ENCODE peak calls at places on chromosomes 1 and 21, in five cellular contexts. One of them, this sample, is unnamed.

GRCh38 chr21:42097860-42098259 is 26.7 kb downstream of the UMODL1 start:
- DNase-seq in GM23338: no peak
- DNase-seq in endothelial cell: peak; percentile 25
- DNase-seq in activated effector memory CD4-positive, alpha-beta T cell treated with Interleukin-2 at 50 U/mL for 16 hours: no peak
- DNase-seq in erythroblast: no peak
- DNase-seq in this sample: no peak

GRCh38 chr1:43932786-43933385 is 715 bp upstream of the ARTN start:
- DNase-seq in GM23338: no peak
- DNase-seq in endothelial cell: no peak
- DNase-seq in activated effector memory CD4-positive, alpha-beta T cell treated with Interleukin-2 at 50 U/mL for 16 hours: no peak
- DNase-seq in erythroblast: no peak
- DNase-seq in this sample: no peak

GRCh38 chr1:21916447-21917240 is 20.5 kb downstream of the HSPG2 start:
- DNase-seq in GM23338: no peak
- DNase-seq in endothelial cell: no peak
- DNase-seq in activated effector memory CD4-positive, alpha-beta T cell treated with Interleukin-2 at 50 U/mL for 16 hours: no peak
- DNase-seq in erythroblast: peak; percentile 93
- DNase-seq in this sample: no peak

GRCh38 chr1:203629509-203630082 is 3.0 kb downstream of the ATP2B4 start:
- DNase-seq in GM23338: peak; percentile 74
- DNase-seq in endothelial cell: peak; percentile 71
- DNase-seq in activated effector memory CD4-positive, alpha-beta T cell treated with Interleukin-2 at 50 U/mL for 16 hours: peak; percentile 43
- DNase-seq in erythroblast: peak; percentile 38
- DNase-seq in this sample: peak; percentile 31

GRCh38 chr1:54888080-54888733 is 1.2 kb upstream of the DHCR24 start:
- DNase-seq in GM23338: peak; percentile 66
- DNase-seq in endothelial cell: no peak
- DNase-seq in activated effector memory CD4-positive, alpha-beta T cell treated with Interleukin-2 at 50 U/mL for 16 hours: no peak
- DNase-seq in erythroblast: no peak
- DNase-seq in this sample: no peak

GRCh38 chr1:22815421-22816062 is 104.9 kb downstream of the EPHB2 start:
- DNase-seq in GM23338: no peak
- DNase-seq in endothelial cell: no peak
- DNase-seq in activated effector memory CD4-positive, alpha-beta T cell treated with Interleukin-2 at 50 U/mL for 16 hours: no peak
- DNase-seq in erythroblast: no peak
- DNase-seq in this sample: no peak

GRCh38 chr1:163258181-163258580 is 55.5 kb upstream of the RGS5 start:
- DNase-seq in GM23338: no peak
- DNase-seq in endothelial cell: no peak
- DNase-seq in activated effector memory CD4-positive, alpha-beta T cell treated with Interleukin-2 at 50 U/mL for 16 hours: no peak
- DNase-seq in erythroblast: no peak
- DNase-seq in this sample: no peak

GRCh38 chr1:153697873-153698647 is 19.6 kb downstream of the NPR1 start:
- DNase-seq in GM23338: peak; percentile 66
- DNase-seq in endothelial cell: peak; percentile 73
- DNase-seq in activated effector memory CD4-positive, alpha-beta T cell treated with Interleukin-2 at 50 U/mL for 16 hours: no peak
- DNase-seq in erythroblast: peak; percentile 76
- DNase-seq in this sample: no peak

GRCh38 chr1:230171337-230172015 is 104.4 kb downstream of the GALNT2 start:
- DNase-seq in GM23338: no peak
- DNase-seq in endothelial cell: no peak
- DNase-seq in activated effector memory CD4-positive, alpha-beta T cell treated with Interleukin-2 at 50 U/mL for 16 hours: no peak
- DNase-seq in erythroblast: no peak
- DNase-seq in this sample: no peak

GRCh38 chr1:183653876-183654451 is 848 bp upstream of the APOBEC4 start:
- DNase-seq in GM23338: no peak
- DNase-seq in endothelial cell: no peak
- DNase-seq in activated effector memory CD4-positive, alpha-beta T cell treated with Interleukin-2 at 50 U/mL for 16 hours: no peak
- DNase-seq in erythroblast: no peak
- DNase-seq in this sample: no peak

GRCh38 chr1:232634086-232634485 is 4.2 kb upstream of the SIPA1L2 start:
- DNase-seq in GM23338: no peak
- DNase-seq in endothelial cell: no peak
- DNase-seq in activated effector memory CD4-positive, alpha-beta T cell treated with Interleukin-2 at 50 U/mL for 16 hours: no peak
- DNase-seq in erythroblast: no peak
- DNase-seq in this sample: no peak

GRCh38 chr1:172637522-172637921 is 21.4 kb upstream of the FASLG start:
- DNase-seq in GM23338: no peak
- DNase-seq in endothelial cell: no peak
- DNase-seq in activated effector memory CD4-positive, alpha-beta T cell treated with Interleukin-2 at 50 U/mL for 16 hours: no peak
- DNase-seq in erythroblast: no peak
- DNase-seq in this sample: no peak

GRCh38 chr1:111198836-111199235 is 1.6 kb downstream of the DENND2D start:
- DNase-seq in GM23338: no peak
- DNase-seq in endothelial cell: no peak
- DNase-seq in activated effector memory CD4-positive, alpha-beta T cell treated with Interleukin-2 at 50 U/mL for 16 hours: no peak
- DNase-seq in erythroblast: no peak
- DNase-seq in this sample: no peak

GRCh38 chr1:150613061-150613920 is 16.1 kb downstream of the ENSA start:
- DNase-seq in GM23338: no peak
- DNase-seq in endothelial cell: no peak
- DNase-seq in activated effector memory CD4-positive, alpha-beta T cell treated with Interleukin-2 at 50 U/mL for 16 hours: no peak
- DNase-seq in erythroblast: peak; percentile 36
- DNase-seq in this sample: no peak

GRCh38 chr21:34834307-34834706 is 165.5 kb downstream of the CLIC6 start:
- DNase-seq in GM23338: no peak
- DNase-seq in endothelial cell: no peak
- DNase-seq in activated effector memory CD4-positive, alpha-beta T cell treated with Interleukin-2 at 50 U/mL for 16 hours: no peak
- DNase-seq in erythroblast: no peak
- DNase-seq in this sample: no peak

GRCh38 chr1:55079651-55080050 is 40.3 kb downstream of the PCSK9 start:
- DNase-seq in GM23338: no peak
- DNase-seq in endothelial cell: no peak
- DNase-seq in activated effector memory CD4-positive, alpha-beta T cell treated with Interleukin-2 at 50 U/mL for 16 hours: no peak
- DNase-seq in erythroblast: no peak
- DNase-seq in this sample: no peak

GRCh38 chr1:167707942-167708341 is 13.8 kb upstream of the MPZL1 start:
- DNase-seq in GM23338: no peak
- DNase-seq in endothelial cell: no peak
- DNase-seq in activated effector memory CD4-positive, alpha-beta T cell treated with Interleukin-2 at 50 U/mL for 16 hours: no peak
- DNase-seq in erythroblast: no peak
- DNase-seq in this sample: no peak

GRCh38 chr1:43499882-43500281 is 30.8 kb upstream of the PTPRF start:
- DNase-seq in GM23338: peak; percentile 25
- DNase-seq in endothelial cell: no peak
- DNase-seq in activated effector memory CD4-positive, alpha-beta T cell treated with Interleukin-2 at 50 U/mL for 16 hours: no peak
- DNase-seq in erythroblast: no peak
- DNase-seq in this sample: no peak

This sample was measured in activated gamma-delta T cell.